ENCODE peak calls at places on chromosome 2, in six cellular contexts. Y, A, N, T, R and L are unnamed samples.

GRCh38 chr2:107627164-107627563 is 199.5 kb upstream of the RGPD4 start:
- DNase-seq in N (no peak), A (no peak), R (no peak), T (no peak), Y (no peak), L (no peak)

GRCh38 chr2:211354481-211354880 is 798.1 kb downstream of the CPS1 start:
- DNase-seq in N (no peak), Y (no peak), T (no peak), A (no peak), R (no peak), L (no peak)

GRCh38 chr2:25310965-25311865 is 30.5 kb downstream of the DNMT3A start:
- DNase-seq in R (no peak), N (no peak), A (no peak), T (no peak), Y (no peak), L (no peak)

GRCh38 chr2:943821-944220 is 6.8 kb upstream of the SNTG2 start:
- DNase-seq in N (no peak), Y (no peak), T (no peak), R (no peak), A (no peak), L (no peak)

GRCh38 chr2:43343573-43344304 is 117.3 kb upstream of the ZFP36L2 start:
- DNase-seq in A (no peak), T (peak), R (peak), Y (peak), N (no peak), L (no peak)

GRCh38 chr2:128311755-128312341 is 6.8 kb downstream of the HS6ST1 start:
- DNase-seq in A (no peak), T (no peak), R (peak), N (no peak), Y (no peak), L (peak)

GRCh38 chr2:220318037-220318436 is 690.6 kb downstream of the SLC4A3 start:
- DNase-seq in A (no peak), N (no peak), T (no peak), R (no peak), Y (no peak), L (no peak)

GRCh38 chr2:168210898-168211570 is 36.4 kb downstream of the STK39 start:
- DNase-seq in Y (peak), A (peak), N (peak), T (peak), R (no peak), L (no peak)

GRCh38 chr2:120864981-120865380 is 129.3 kb downstream of the GLI2 start:
- DNase-seq in T (peak), N (no peak), A (no peak), R (no peak), Y (no peak), L (no peak)

GRCh38 chr2:241739651-241740050 is 5.2 kb downstream of the D2HGDH start:
- DNase-seq in R (no peak), N (peak), T (peak), A (no peak), Y (peak), L (no peak)

GRCh38 chr2:179332903-179333302 is 68.3 kb upstream of the SESTD1 start:
- DNase-seq in R (no peak), A (no peak), N (no peak), Y (peak), T (peak), L (no peak)

GRCh38 chr2:98692090-98692991 is 38.6 kb downstream of the MGAT4A start:
- DNase-seq in Y (no peak), N (no peak), A (no peak), R (no peak), T (no peak), L (no peak)

GRCh38 chr2:86825728-86826386 is 35.1 kb upstream of the CD8A start:
- DNase-seq in R (no peak), N (no peak), T (no peak), A (no peak), Y (no peak), L (no peak)

GRCh38 chr2:156112323-156112722 is 220.2 kb downstream of the NR4A2 start:
- DNase-seq in Y (no peak), T (no peak), A (no peak), N (no peak), R (no peak), L (no peak)

GRCh38 chr2:43851026-43851980 is 12.5 kb downstream of the ABCG8 start:
- DNase-seq in Y (no peak), A (no peak), T (no peak), R (peak), N (no peak), L (no peak)

GRCh38 chr2:23497536-23497935 is 112.6 kb downstream of the KLHL29 start:
- DNase-seq in Y (no peak), A (no peak), T (peak), R (no peak), N (no peak), L (no peak)

GRCh38 chr2:117850015-117850414 is 35.5 kb downstream of the DDX18 start:
- DNase-seq in A (no peak), Y (no peak), T (no peak), R (no peak), N (no peak), L (no peak)

GRCh38 chr2:96107883-96108551 is 8.4 kb downstream of the ADRA2B start:
- DNase-seq in T (no peak), N (no peak), A (no peak), Y (no peak), R (no peak), L (no peak)

GRCh38 chr2:200263279-200263678 is 43.2 kb upstream of the SPATS2L start:
- DNase-seq in N (no peak), Y (no peak), T (no peak), R (no peak), A (no peak), L (no peak)

GRCh38 chr2:203782262-203782976 is 76.0 kb downstream of the CD28 start:
- DNase-seq in N (peak), T (peak), A (peak), Y (peak), R (no peak), L (peak)

GRCh38 chr2:139940701-139941100 is 1160.5 kb upstream of the NXPH2 start:
- DNase-seq in T (peak), N (no peak), Y (no peak), R (no peak), A (no peak), L (no peak)

GRCh38 chr2:220736778-220737177 is 835.3 kb downstream of the EPHA4 start:
- DNase-seq in N (peak), R (no peak), Y (no peak), T (no peak), A (no peak), L (no peak)

GRCh38 chr2:37802899-37803379 is 122.1 kb upstream of the RMDN2 start:
- DNase-seq in Y (peak), T (peak), R (no peak), N (no peak), A (peak), L (no peak)

GRCh38 chr2:128323501-128323931 is 4.8 kb upstream of the HS6ST1 start:
- DNase-seq in Y (no peak), R (no peak), T (no peak), N (peak), A (no peak), L (no peak)

GRCh38 chr2:637804-638203 is 39.4 kb downstream of the TMEM18 start:
- DNase-seq in Y (no peak), R (no peak), T (no peak), A (no peak), N (no peak), L (no peak)

GRCh38 chr2:28068098-28068497 is 177.6 kb downstream of the BABAM2 start:
- DNase-seq in A (no peak), R (no peak), T (no peak), Y (no peak), N (peak), L (no peak)

GRCh38 chr2:241926541-241927311 is 57.2 kb downstream of the RTP5 start:
- DNase-seq in T (no peak), N (no peak), Y (no peak), R (no peak), A (no peak), L (no peak)

GRCh38 chr2:105373895-105374401 is 24.9 kb downstream of the FHL2 start:
- DNase-seq in T (no peak), R (no peak), N (no peak), Y (no peak), A (no peak), L (no peak)

GRCh38 chr2:111653913-111654312 is 230.1 kb downstream of the ANAPC1 start:
- DNase-seq in T (no peak), R (no peak), A (no peak), Y (no peak), N (no peak), L (no peak)
- TF ChIP-seq CTCF in T (no peak), R (no peak), A (no peak), Y (no peak), N (no peak), L (no peak)

GRCh38 chr2:81389203-81389602 is 1084.7 kb upstream of the LRRTM1 start:
- DNase-seq in Y (no peak), A (no peak), R (no peak), N (peak), T (no peak), L (no peak)
- TF ChIP-seq CTCF in Y (no peak), A (no peak), R (no peak), N (peak), T (no peak), L (no peak)

DNA sequence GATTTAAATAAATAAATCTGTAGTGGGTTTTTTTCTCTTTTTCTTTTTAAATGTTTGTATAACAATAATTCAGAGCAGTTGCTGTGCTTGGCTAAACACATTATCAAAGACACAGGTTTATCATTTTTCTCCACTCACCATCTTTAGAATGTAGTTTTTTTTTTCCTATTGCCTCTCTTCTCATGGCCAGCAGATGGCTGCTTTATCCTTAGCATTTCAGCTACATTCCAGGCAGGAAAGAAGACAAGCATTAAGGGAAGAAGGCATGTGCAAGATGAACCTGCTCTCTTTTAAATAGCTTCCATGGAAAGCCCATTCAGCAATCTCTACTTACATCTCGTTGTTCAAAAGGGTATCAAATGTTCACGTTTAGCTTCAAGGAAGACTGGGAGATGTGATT is 42.6 kb downstream of the ARHGAP15 start:
- DNase-seq in N (no peak), T (no peak), A (no peak), Y (peak), R (no peak), L (no peak)
- TF ChIP-seq CTCF in N (no peak), T (peak), A (peak), Y (peak), R (no peak), L (no peak)

DNA sequence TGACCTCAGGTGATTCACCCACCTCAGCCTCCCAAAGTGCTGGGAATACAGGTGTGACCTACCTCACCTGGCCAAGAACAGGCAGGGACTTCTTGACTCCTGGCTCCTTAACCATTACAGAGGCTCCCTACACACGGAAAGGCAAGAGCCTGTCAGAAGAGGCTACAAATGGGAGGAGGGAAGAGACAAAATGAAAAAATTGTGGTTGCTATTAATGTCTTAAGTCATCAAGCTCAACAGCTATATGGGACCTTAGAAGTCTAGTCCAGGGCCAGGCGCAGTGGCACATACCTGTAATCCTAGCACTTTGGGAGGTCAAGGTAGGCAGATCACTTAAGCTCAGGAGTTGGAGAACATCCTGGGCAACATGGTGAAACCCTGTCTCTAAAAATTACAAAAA is 11.5 kb upstream of the FAM124B start:
- DNase-seq in N (no peak), R (no peak), T (no peak), Y (no peak), A (no peak), L (no peak)
- TF ChIP-seq CTCF in N (no peak), R (no peak), T (no peak), Y (no peak), A (no peak), L (no peak)